ENCODE peak calls at places on chromosomes 16 and 17, in nine cellular contexts. H is stomach; I is CD8-positive, alpha-beta T cell; G is heart right ventricle; T is AG04450; U is body of pancreas; E is hepatocyte; M is dorsolateral prefrontal cortex; A is fibroblast of the aortic adventitia. F is an unnamed sample.

GRCh38 chr17:50471009-50471905 is 2.6 kb upstream of the CHAD start:
- DNase-seq in E (no peak), A (no peak), H (no peak), U (no peak), T (no peak), M (no peak), I (no peak), G (no peak), F (no peak)

GRCh38 chr17:1800240-1800639 is 29.5 kb downstream of the SMYD4 start:
- DNase-seq in T (no peak), I (no peak), G (peak), M (no peak), H (no peak), U (no peak), E (no peak), A (no peak), F (no peak)

GRCh38 chr16:14193316-14193871 is 122.3 kb downstream of the MRTFB start:
- DNase-seq in G (no peak), H (peak), I (no peak), M (no peak), E (no peak), A (no peak), U (no peak), T (no peak), F (no peak)

GRCh38 chr16:53434436-53435065 is at the start of gene RBL2:
- DNase-seq in M (peak), E (peak), H (peak), A (peak), T (no peak), I (peak), G (peak), U (peak), F (peak)

GRCh38 chr17:45857977-45858708 is 13.5 kb downstream of the SPPL2C start:
- DNase-seq in A (peak), E (peak), U (no peak), T (no peak), M (no peak), I (no peak), G (no peak), H (no peak), F (peak)

GRCh38 chr16:85137323-85138072 is 25.2 kb upstream of the CIBAR2 start:
- DNase-seq in M (peak), G (peak), I (no peak), E (peak), T (peak), A (peak), H (peak), U (peak), F (peak)

GRCh38 chr16:67429799-67430503 is 970 bp upstream of the HSD11B2 start:
- DNase-seq in H (no peak), A (no peak), M (no peak), G (no peak), E (no peak), I (no peak), U (no peak), T (no peak), F (no peak)

GRCh38 chr16:54193656-54194007 is 93.0 kb downstream of the IRX3 start:
- DNase-seq in T (no peak), M (peak), H (peak), I (no peak), E (peak), A (peak), G (peak), U (peak), F (peak)

GRCh38 chr17:9273334-9274118 is 252.2 kb downstream of the NTN1 start:
- DNase-seq in A (peak), M (no peak), H (no peak), G (no peak), T (peak), E (no peak), U (no peak), I (no peak), F (no peak)

GRCh38 chr16:57480127-57480753 is 6.1 kb downstream of the DOK4 start:
- DNase-seq in U (peak), M (no peak), H (peak), A (peak), G (peak), I (no peak), T (no peak), E (peak), F (peak)

GRCh38 chr16:63241476-63241875 is 1205.2 kb upstream of the CDH8 start:
- DNase-seq in E (no peak), H (no peak), U (no peak), T (no peak), I (no peak), A (no peak), M (no peak), G (no peak), F (no peak)

GRCh38 chr17:43528319-43528987 is 17.7 kb downstream of the ETV4 start:
- DNase-seq in H (no peak), E (no peak), M (no peak), U (peak), T (no peak), A (no peak), G (peak), I (no peak), F (no peak)

GRCh38 chr17:76540381-76541300 is 797 bp downstream of the PRCD start:
- DNase-seq in T (peak), G (peak), U (peak), M (peak), E (peak), A (peak), H (peak), I (no peak), F (peak)

GRCh38 chr16:57444711-57445110 is 2.5 kb downstream of the CIAPIN1 start:
- DNase-seq in A (peak), M (no peak), T (no peak), G (no peak), E (no peak), U (no peak), I (no peak), H (no peak), F (peak)

GRCh38 chr17:81538651-81539570 is 10.7 kb downstream of the FSCN2 start:
- DNase-seq in A (no peak), H (no peak), T (no peak), E (no peak), I (no peak), M (no peak), G (peak), U (peak), F (no peak)

GRCh38 chr17:81536299-81537290 is 8.4 kb downstream of the FSCN2 start:
- DNase-seq in G (no peak), E (no peak), U (peak), A (no peak), T (no peak), M (no peak), I (no peak), H (peak), F (peak)

GRCh38 chr17:81537856-81538555 is 9.8 kb downstream of the FSCN2 start:
- DNase-seq in U (peak), G (no peak), I (no peak), H (no peak), M (no peak), A (no peak), E (no peak), T (no peak), F (no peak)

GRCh38 chr17:81535480-81536298 is 7.5 kb downstream of the FSCN2 start:
- DNase-seq in I (no peak), E (no peak), G (no peak), T (no peak), M (no peak), A (no peak), H (no peak), U (no peak), F (no peak)

DNA sequence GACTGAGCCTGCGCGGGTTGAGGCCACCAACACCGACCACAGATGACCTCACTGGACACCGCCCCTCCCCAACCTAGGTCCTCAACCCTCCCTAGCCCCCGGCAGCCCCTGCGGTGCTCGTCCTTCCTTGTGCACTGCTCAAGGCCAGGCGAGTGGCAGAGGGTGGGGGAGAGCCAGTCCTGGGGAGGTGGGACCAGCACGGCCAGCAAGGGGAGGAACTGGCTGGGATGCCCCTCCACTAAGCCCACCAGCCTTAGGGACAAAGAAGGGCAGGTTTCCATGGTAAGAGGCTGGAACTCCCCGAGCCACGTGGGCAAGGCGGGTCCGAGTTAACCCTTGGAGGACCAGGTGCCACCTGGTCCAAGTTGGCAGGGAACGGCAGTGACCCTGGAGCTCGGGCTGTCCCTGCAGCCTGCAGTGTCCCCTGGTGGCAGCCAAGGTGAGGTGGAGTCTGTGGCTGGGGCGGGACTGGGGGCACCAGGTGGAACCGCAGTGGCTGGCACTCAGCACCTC is 9.2 kb downstream of the FSCN2 start:
- DNase-seq in E (peak), I (peak), U (peak), A (no peak), T (no peak), M (peak), G (no peak), H (peak), F (no peak)
- TF ChIP-seq CTCF in E (peak), I (peak), U (peak), A (peak), T (peak), M (peak), G (peak), H (no peak), F (peak)

DNA sequence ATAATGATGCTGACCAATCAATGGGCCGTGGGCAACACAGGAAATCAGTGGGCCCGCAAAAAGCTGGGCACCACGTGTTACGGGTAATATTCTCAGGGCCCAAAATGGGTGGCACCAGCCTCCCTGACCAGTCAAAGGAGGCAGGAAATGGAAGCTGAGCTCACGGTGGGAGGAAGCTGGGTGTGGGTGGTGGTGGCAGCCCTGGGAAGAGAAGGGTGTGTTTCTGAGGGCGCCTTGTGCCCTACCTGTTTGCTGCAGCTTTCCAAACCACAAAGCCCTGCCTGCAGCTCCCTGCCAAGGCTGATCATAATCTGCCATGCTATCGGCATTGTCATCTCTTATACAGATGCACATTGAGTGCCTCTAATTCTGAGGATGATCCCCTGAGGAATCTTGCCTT is 457.9 kb downstream of the SLC39A11 start:
- DNase-seq in U (no peak), A (no peak), I (no peak), G (no peak), M (no peak), H (peak), E (no peak), T (no peak), F (no peak)
- H3K4me3 ChIP-seq in U (no peak), A (no peak), I (no peak), G (no peak), M (no peak), H (no peak), E (no peak), T (no peak), F (no peak)

GRCh38 chr16:76634847-76635697 is 357.9 kb downstream of the CNTNAP4 start:
- DNase-seq in U (no peak), E (no peak), M (no peak), G (peak), A (no peak), T (no peak), I (no peak), H (no peak), F (no peak)

GRCh38 chr16:76639685-76640289 is 362.6 kb downstream of the CNTNAP4 start:
- DNase-seq in M (peak), A (peak), I (no peak), G (no peak), H (no peak), U (peak), T (no peak), E (peak), F (no peak)
- TF ChIP-seq CTCF in M (no peak), A (peak), I (no peak), G (peak), H (no peak), U (peak), T (peak), E (peak), F (no peak)

DNA sequence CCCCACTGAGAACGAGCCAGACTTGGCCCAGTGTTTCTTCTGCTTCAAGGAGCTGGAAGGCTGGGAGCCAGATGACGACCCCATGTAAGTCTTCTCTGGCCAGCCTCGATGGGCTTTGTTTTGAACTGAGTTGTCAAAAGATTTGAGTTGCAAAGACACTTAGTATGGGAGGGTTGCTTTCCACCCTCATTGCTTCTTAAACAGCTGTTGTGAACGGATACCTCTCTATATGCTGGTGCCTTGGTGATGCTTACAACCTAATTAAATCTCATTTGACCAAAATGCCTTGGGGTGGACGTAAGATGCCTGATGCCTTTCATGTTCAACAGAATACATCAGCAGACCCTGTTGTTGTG is 631 bp downstream of the BIRC5 start:
- DNase-seq in E (no peak), I (no peak), A (no peak), M (no peak), T (no peak), G (no peak), H (no peak), U (no peak), F (no peak)
- H3K4me3 ChIP-seq in E (peak), I (peak), A (peak), M (peak), T (peak), G (peak), H (peak), U (no peak), F (peak)

DNA sequence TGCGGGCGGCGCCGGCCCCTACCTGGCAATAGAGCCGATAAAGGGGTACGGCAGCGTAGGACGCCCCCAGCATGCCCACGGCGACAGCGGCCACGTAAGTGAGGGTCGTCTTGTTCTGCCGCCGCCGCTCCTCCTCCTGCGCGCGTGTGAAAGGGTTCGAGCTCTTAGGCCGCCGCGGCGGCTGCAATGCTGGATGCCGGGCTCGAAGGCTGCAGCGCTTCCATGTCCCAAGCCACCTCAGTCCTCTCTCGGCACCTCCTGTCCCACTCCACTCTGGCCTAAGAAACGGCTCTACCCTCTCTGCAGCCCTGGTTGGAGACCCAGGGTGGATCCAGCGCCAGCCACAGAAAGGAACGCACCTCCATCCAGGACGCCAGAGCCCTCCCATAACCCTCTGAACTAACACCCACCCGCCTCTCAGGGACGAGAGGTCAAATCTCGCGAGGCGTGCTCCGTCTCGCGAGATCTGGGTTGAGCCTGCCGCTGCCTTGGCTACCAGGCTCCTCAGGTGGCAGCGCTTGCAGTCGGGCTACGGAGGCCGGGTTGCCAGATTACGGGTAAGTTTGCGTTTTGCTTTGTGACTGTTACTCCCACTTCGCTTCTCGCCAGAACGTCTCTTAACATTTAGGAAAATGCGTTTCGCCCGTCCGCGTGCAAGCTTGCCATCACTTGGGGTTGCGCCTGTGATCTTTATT is at the start of the genes COX11 and STXBP4:
- DNase-seq in I (peak), T (peak), H (peak), E (peak), M (peak), U (peak), G (peak), A (peak), F (peak)
- TF ChIP-seq CTCF in I (no peak), T (peak), H (no peak), E (peak), M (no peak), U (peak), G (peak), A (peak), F (no peak)

GRCh38 chr17:14693382-14693781 is 392.5 kb downstream of the HS3ST3B1 start:
- DNase-seq in U (no peak), M (no peak), I (no peak), A (no peak), H (no peak), E (no peak), G (no peak), T (no peak), F (no peak)
- H3K4me3 ChIP-seq in U (no peak), M (no peak), I (no peak), A (no peak), H (no peak), E (no peak), G (no peak), T (no peak), F (no peak)

GRCh38 chr16:46688101-46688656 is 799 bp downstream of the VPS35 start:
- DNase-seq in U (no peak), E (no peak), A (peak), M (peak), H (peak), I (no peak), G (no peak), T (no peak), F (no peak)

GRCh38 chr16:46689492-46690280 is at the start of gene ORC6:
- DNase-seq in G (peak), I (peak), E (peak), H (peak), A (peak), M (peak), T (peak), U (peak), F (peak)

GRCh38 chr16:46687486-46687885 is 1.5 kb downstream of the VPS35 start:
- DNase-seq in M (no peak), G (no peak), E (peak), H (no peak), U (no peak), A (no peak), I (no peak), T (no peak), F (no peak)

GRCh38 chr16:46688657-46689491 is at the start of gene VPS35:
- DNase-seq in G (peak), A (peak), H (peak), I (peak), E (peak), T (peak), U (peak), M (peak), F (peak)

DNA sequence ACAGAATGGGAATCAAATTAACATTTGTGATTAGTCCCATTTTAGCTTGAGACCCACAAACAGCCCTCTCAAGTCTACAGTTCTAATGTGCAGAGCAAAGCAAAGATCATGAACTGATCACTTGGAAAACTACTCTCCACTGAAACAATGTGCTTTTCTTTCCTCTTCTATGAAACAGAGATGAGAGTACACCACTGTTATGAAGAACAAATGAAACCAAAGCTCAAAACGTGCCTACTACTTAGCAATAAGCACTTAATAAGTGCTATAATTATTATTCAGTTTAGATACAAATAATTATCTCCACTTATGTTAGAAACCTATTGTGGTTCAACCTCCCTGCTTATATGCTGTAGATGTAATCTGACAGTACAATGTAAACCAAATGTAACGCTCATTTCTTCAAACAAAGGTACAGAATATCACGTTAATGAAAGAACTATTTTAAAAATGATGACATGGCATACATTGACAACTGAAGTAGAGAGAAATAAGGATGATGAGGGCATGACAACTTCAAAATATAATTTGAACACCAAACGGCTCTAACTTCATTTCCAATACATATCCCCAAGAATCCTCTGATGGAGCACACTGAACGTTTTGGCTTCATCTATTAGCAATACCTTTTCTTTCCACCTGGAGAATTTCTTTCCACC is 2.0 kb downstream of the VPS35 start:
- DNase-seq in I (no peak), A (no peak), T (no peak), G (no peak), H (no peak), M (no peak), E (no peak), U (no peak), F (no peak)
- TF ChIP-seq CTCF in I (no peak), A (no peak), T (no peak), G (no peak), H (no peak), M (no peak), E (no peak), U (no peak), F (no peak)

F was measured in foreskin fibroblast.